ENCODE peak calls at places on chromosomes 2 and 18, in eight cellular contexts. B, J, K, N, A, V, D and C are unnamed samples. For H3K27me3, the result is how much of the 10 kb centered on the place peaks cover.

GRCh38 chr2:157355618-157356017 is 30.0 kb upstream of the ERMN start:
- ATAC-seq in N (no peak), J (peak), D (no peak), A (no peak), K (no peak), V (no peak), B (no peak), C (no peak)

GRCh38 chr18:30163573-30163972 is 879.0 kb downstream of the DSC3 start:
- ATAC-seq in V (no peak), A (no peak), B (no peak), K (no peak), J (no peak), N (no peak), D (no peak), C (no peak)

GRCh38 chr18:49273201-49273880 is 187.1 kb downstream of the DYM start:
- ATAC-seq in V (no peak), D (no peak), A (no peak), B (no peak), K (no peak), J (no peak), N (no peak), C (no peak)

GRCh38 chr2:161104054-161104553 is 56.1 kb upstream of the TANK start:
- ATAC-seq in V (no peak), D (no peak), A (peak), J (no peak), B (no peak), N (no peak), K (no peak), C (no peak)

GRCh38 chr2:160973991-160974390 is 186.2 kb upstream of the TANK start:
- ATAC-seq in N (no peak), A (no peak), V (no peak), J (no peak), B (no peak), D (no peak), K (no peak), C (no peak)

GRCh38 chr18:58351776-58352175 is 277.1 kb downstream of the ALPK2 start:
- ATAC-seq in D (no peak), J (no peak), A (peak), K (no peak), B (no peak), N (no peak), V (no peak), C (no peak)

GRCh38 chr2:26700078-26700477 is 7.6 kb downstream of the KCNK3 start:
- ATAC-seq in D (no peak), B (no peak), N (no peak), J (no peak), A (no peak), V (no peak), K (peak), C (no peak)

GRCh38 chr2:97669448-97669847 is at the start of gene C2orf92:
- ATAC-seq in N (no peak), D (no peak), K (no peak), B (no peak), A (no peak), J (no peak), V (no peak), C (no peak)

GRCh38 chr18:35491689-35492077 is 6.1 kb downstream of the INO80C start:
- ATAC-seq in N (no peak), D (no peak), J (no peak), B (no peak), K (peak), A (peak), V (no peak), C (no peak)

GRCh38 chr2:165289069-165289468 is 49.9 kb downstream of the SCN2A start:
- ATAC-seq in N (no peak), D (no peak), B (no peak), K (no peak), A (no peak), V (no peak), J (no peak), C (no peak)

GRCh38 chr2:180571559-180571958 is 408.8 kb upstream of the UBE2E3 start:
- ATAC-seq in A (no peak), V (no peak), D (no peak), N (no peak), B (no peak), K (no peak), J (peak), C (no peak)

GRCh38 chr18:62957885-62958472 is 242.6 kb downstream of the PHLPP1 start:
- ATAC-seq in K (peak), V (peak), B (no peak), A (peak), D (no peak), J (peak), N (no peak), C (no peak)

GRCh38 chr2:135904590-135904989 is 28.3 kb upstream of the MCM6 start:
- ATAC-seq in N (no peak), A (no peak), B (no peak), V (peak), D (no peak), J (peak), K (no peak), C (no peak)

GRCh38 chr2:237514474-237515130 is 27.6 kb downstream of the MLPH start:
- ATAC-seq in B (no peak), K (peak), V (no peak), A (no peak), N (no peak), J (no peak), D (peak), C (no peak)

GRCh38 chr2:159609933-159610523 is 6.3 kb downstream of the BAZ2B start:
- ATAC-seq in A (no peak), K (no peak), D (peak), V (no peak), N (no peak), J (no peak), B (no peak), C (no peak)

GRCh38 chr2:207727256-207727655 is 15.8 kb downstream of the CCNYL1 start:
- ATAC-seq in V (no peak), J (peak), B (no peak), D (no peak), A (no peak), N (no peak), K (no peak), C (no peak)

GRCh38 chr2:106366145-106366544 is 102.1 kb downstream of the RGPD3 start:
- ATAC-seq in A (no peak), N (no peak), V (no peak), J (no peak), B (no peak), K (no peak), D (no peak), C (no peak)

GRCh38 chr2:48707466-48707865 is 48.1 kb downstream of the LHCGR start:
- ATAC-seq in V (no peak), J (no peak), B (no peak), A (peak), N (no peak), K (no peak), D (no peak), C (no peak)

GRCh38 chr2:4047961-4048891 is 344.9 kb downstream of the DCDC2C start:
- ATAC-seq in K (no peak), D (no peak), B (no peak), J (no peak), A (peak), N (no peak), V (no peak), C (no peak)

GRCh38 chr18:5455644-5456043 is 88.2 kb downstream of the EPB41L3 start:
- ATAC-seq in V (no peak), N (no peak), K (no peak), B (no peak), D (no peak), A (no peak), J (no peak), C (no peak)

GRCh38 chr18:13202571-13202970 is 16.0 kb upstream of the LDLRAD4 start:
- ATAC-seq in V (no peak), K (no peak), B (no peak), A (no peak), D (no peak), N (no peak), J (no peak), C (no peak)

GRCh38 chr2:234146087-234146826 is 95.8 kb downstream of the SPP2 start:
- ATAC-seq in B (no peak), K (no peak), N (no peak), J (peak), A (no peak), V (no peak), D (no peak), C (no peak)

GRCh38 chr2:26591619-26592505 is 49.3 kb downstream of the CIB4 start:
- ATAC-seq in B (no peak), D (no peak), J (no peak), N (no peak), A (peak), K (no peak), V (no peak), C (no peak)

GRCh38 chr2:176817061-176817565 is 395.5 kb upstream of the HNRNPA3 start:
- ATAC-seq in D (no peak), N (no peak), V (no peak), B (no peak), K (no peak), J (no peak), A (peak), C (no peak)

GRCh38 chr2:231334179-231334930 is 61.2 kb upstream of the B3GNT7 start:
- ATAC-seq in N (no peak), B (no peak), J (no peak), V (no peak), K (peak), D (no peak), A (no peak), C (no peak)

GRCh38 chr18:33355756-33356155 is 84.8 kb downstream of the CCDC178 start:
- ATAC-seq in K (no peak), D (no peak), V (no peak), N (no peak), B (no peak), J (no peak), A (no peak), C (no peak)

GRCh38 chr2:176518823-176519222 is 249.6 kb downstream of the MTX2 start:
- ATAC-seq in A (peak), V (no peak), J (no peak), N (peak), B (peak), D (peak), K (peak), C (peak)

GRCh38 chr2:143819190-143819735 is 690.0 kb downstream of the ARHGAP15 start:
- ATAC-seq in B (no peak), J (no peak), N (no peak), K (no peak), D (no peak), V (no peak), A (no peak), C (no peak)

GRCh38 chr2:54775710-54776109 is 52.2 kb downstream of the EML6 start:
- ATAC-seq in B (no peak), J (no peak), V (no peak), D (no peak), A (no peak), K (no peak), N (no peak), C (no peak)

GRCh38 chr2:223731503-223731902 is 105.9 kb downstream of the AP1S3 start:
- ATAC-seq in K (no peak), D (no peak), A (no peak), N (no peak), B (no peak), V (no peak), J (no peak), C (no peak)

GRCh38 chr2:177165731-177166711 is 46.6 kb upstream of the HNRNPA3 start:
- ATAC-seq in N (peak), D (peak), V (peak), J (peak), B (no peak), A (peak), K (peak), C (no peak)

GRCh38 chr2:181607629-181608627 is 49.0 kb downstream of the CERKL start:
- ATAC-seq in J (no peak), N (no peak), V (no peak), B (no peak), K (no peak), D (no peak), A (no peak), C (no peak)

GRCh38 chr2:102094917-102095316 is 47.6 kb upstream of the IL1R1 start:
- ATAC-seq in N (no peak), D (peak), A (no peak), J (peak), B (peak), V (no peak), K (no peak), C (no peak)

GRCh38 chr2:144511222-144511855 is 8.6 kb downstream of the ZEB2 start:
- ATAC-seq in A (no peak), B (no peak), K (no peak), N (no peak), V (no peak), J (no peak), D (no peak), C (no peak)

GRCh38 chr2:12965540-12966269 is 249.0 kb downstream of the TRIB2 start:
- ATAC-seq in J (peak), N (no peak), V (no peak), B (no peak), K (peak), A (no peak), D (no peak), C (no peak)

GRCh38 chr2:165268751-165269150 is 29.5 kb downstream of the SCN2A start:
- ATAC-seq in J (no peak), V (no peak), A (peak), B (no peak), N (no peak), D (no peak), K (no peak), C (no peak)

GRCh38 chr18:61034581-61034980 is 298.6 kb upstream of the CDH20 start:
- ATAC-seq in V (no peak), N (no peak), J (no peak), A (no peak), K (no peak), D (no peak), B (no peak), C (no peak)

GRCh38 chr2:28593356-28593755 is 97.5 kb downstream of the PLB1 start:
- ATAC-seq in N (no peak), K (no peak), J (no peak), D (no peak), A (no peak), V (no peak), B (no peak), C (no peak)

GRCh38 chr2:168649105-168649504 is 153.3 kb upstream of the NOSTRIN start:
- ATAC-seq in V (no peak), N (no peak), K (peak), B (peak), D (peak), A (no peak), J (no peak), C (peak)

GRCh38 chr2:235698028-235698427 is 204.2 kb downstream of the AGAP1 start:
- ATAC-seq in D (no peak), A (no peak), K (no peak), V (no peak), J (no peak), B (no peak), N (no peak), C (no peak)

DNA sequence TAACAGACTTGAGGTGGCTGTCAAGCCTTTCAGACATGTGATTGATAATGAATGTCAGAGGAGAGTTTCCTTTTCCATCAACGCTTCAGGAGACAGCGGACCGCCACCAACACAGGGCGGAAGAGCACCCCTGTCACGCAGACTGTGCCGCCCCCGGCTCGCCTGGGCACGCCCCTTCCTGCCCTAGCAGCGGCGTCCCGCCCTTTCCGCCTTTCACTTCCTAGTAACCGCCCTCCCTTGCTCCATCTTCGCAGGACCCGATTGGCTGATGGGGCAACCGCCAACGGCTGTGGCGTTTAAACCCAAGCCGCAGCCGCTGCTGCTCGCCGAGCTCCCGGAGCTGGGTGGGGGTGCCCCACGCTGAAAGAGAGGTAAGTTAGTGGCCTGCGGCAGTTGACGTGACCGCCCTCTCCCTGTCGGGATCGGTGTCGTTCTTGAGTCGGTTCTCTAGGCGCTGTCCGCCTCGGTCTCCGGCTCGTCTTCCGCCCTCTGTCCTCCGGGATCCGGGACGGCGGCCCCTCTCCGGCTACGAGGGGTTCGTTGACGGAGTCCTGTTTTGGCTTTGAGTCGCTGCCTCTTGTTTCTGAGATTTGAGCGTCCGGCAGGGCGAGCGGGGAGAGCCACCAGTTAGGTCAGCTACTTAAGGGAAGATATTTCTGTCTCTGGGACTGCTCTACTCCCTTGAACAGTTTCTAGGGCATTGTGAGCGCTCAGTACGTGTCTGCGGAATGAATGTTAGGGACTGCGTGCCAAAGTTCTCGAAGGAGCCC is at the start of gene SGO2:
- ATAC-seq in J (peak), D (peak), B (peak), K (peak), N (peak), V (peak), A (peak), C (peak)
- H3K27me3 ChIP-seq in J (under half), D (under half), B (under half), K (under half), N (under half), V (under half), A (under half), C (under half)

DNA sequence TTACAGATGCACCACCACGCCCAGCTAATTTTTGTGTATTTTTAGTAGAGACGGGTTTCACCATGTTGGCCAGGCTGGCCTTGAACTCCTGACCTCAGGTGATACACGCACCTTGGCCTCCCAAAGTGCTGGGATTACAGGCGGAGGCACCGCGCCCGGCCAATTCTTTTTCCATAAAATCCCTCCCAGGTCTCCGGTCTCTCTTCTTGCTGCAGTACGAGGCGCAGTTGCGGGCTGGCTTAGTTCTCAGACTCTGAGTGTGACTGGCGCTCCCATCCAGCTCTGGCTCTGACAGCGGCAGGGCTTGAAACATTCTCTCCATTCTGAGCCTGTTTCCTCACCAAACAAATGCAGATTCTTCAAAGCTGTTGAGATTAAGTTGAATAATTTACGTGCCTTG is 74.7 kb downstream of the KCNG2 start:
- ATAC-seq in K (no peak), V (no peak), J (no peak), N (no peak), B (no peak), D (no peak), A (no peak), C (no peak)
- H3K27me3 ChIP-seq in K (under half), V (under half), J (under half), N (under half), B (under half), D (under half), A (under half), C (half or more)

DNA sequence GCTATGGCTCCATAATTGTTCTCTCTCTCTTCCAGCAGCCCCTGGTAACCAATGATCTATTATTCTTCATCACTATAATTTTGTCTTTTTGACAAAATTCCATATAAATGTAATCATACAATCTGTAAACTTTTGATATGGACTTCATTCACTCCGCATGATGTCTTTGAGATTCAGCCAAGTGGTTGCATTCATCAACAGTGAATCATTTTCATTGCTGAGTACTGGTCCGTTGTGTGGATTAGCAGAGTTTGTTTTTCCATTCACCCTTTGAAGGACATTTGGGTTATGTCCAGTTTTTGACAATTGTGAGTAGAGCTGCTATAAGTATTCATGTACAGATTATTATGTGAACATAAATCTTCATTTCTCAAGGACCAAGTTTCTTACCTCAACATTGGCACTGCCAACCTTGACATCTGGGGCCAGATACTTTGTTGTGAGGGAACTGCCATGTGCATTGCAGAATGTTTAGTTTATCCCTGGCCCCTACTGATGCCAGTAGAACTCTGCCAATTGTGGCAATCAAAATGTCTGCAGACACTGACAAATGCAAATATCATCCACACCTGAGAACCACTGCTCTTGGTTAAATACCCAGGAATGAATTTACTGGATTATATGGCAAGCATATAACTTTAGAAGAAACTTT is 48.4 kb upstream of the BCL2L11 start:
- ATAC-seq in V (no peak), J (peak), D (peak), K (no peak), A (no peak), N (no peak), B (no peak), C (peak)
- H3K27me3 ChIP-seq in V (under half), J (under half), D (under half), K (under half), A (under half), N (under half), B (under half), C (under half)

GRCh38 chr2:88638743-88639142 is 11.5 kb upstream of the EIF2AK3 start:
- ATAC-seq in J (no peak), K (no peak), V (no peak), D (no peak), A (peak), N (no peak), B (no peak), C (no peak)

GRCh38 chr2:88639865-88640264 is 12.6 kb upstream of the EIF2AK3 start:
- ATAC-seq in A (no peak), D (no peak), B (no peak), V (no peak), K (no peak), J (no peak), N (no peak), C (no peak)

GRCh38 chr2:88636026-88636425 is 8.8 kb upstream of the EIF2AK3 start:
- ATAC-seq in K (no peak), B (no peak), A (no peak), J (no peak), D (no peak), N (no peak), V (no peak), C (no peak)

GRCh38 chr2:88637464-88637863 is 10.2 kb upstream of the EIF2AK3 start:
- ATAC-seq in A (peak), K (no peak), J (no peak), V (peak), D (no peak), B (no peak), N (no peak), C (no peak)

DNA sequence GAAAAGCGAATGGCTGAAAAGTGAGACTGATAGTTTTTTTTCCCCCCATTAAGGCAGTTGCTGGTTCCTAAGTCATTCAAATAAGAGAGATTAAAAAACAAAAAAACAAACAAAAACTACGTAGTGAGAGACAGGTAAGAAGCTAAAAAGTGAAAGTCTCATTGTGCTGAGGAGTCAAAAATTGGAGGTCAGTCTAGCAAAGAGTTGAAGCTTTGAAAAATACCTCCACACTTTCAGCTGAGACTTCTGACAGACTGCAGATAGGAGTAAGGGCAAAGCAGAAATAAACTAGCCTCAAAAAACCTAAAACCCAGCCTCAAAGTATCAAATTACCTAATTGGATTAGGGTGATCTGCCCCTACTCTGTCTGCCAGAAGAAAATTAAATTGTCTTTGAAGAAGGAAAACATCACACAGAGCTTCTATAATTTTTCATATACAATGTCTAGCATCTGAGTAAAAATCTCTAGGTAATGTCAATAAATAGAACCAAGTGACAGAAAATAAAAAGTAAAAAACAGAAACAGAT is 10.9 kb upstream of the EIF2AK3 start:
- ATAC-seq in A (peak), N (no peak), K (no peak), J (no peak), D (no peak), V (no peak), B (no peak), C (no peak)
- H3K27me3 ChIP-seq in A (under half), N (under half), K (under half), J (under half), D (under half), V (under half), B (under half), C (under half)

GRCh38 chr2:11679491-11680130 is 9.6 kb upstream of the NTSR2 start:
- ATAC-seq in J (no peak), B (no peak), V (no peak), A (no peak), D (no peak), N (no peak), K (no peak), C (no peak)
- H3K27me3 ChIP-seq in J (half or more), B (under half), V (under half), A (under half), D (under half), N (under half), K (under half), C (under half)